ENCODE peak calls at places on chromosomes 4 and X, in nine cellular contexts. S is stimulated activated CD4-positive, alpha-beta T cell treated with anti-CD3 and anti-CD28 coated beads, Interleukin-2, amount 100 ng/mL, for 48 hours; J is stimulated activated CD8-positive, alpha-beta memory T cell treated with anti-CD3 and anti-CD28 coated beads, Interleukin-7, amount 100 ng/mL, for 24 hours; B is activated T-cell treated with anti-CD3 and anti-CD28 coated beads, Interleukin-2, amount 50 U/mL, for 72 hours; I is A172; G is nephron progenitor cell; V is iPS-NIHi11; U is AG09309; N is HCT116. P is an unnamed sample.
A peak's percentile ranks its signal among the peaks of the same experiment; 100 is the strongest.

GRCh38 chr4:116926631-116927295 is 158.6 kb downstream of the TRAM1L1 start:
- DNase-seq in S (no peak), J (no peak), B (no peak), I (no peak), G (no peak), V (no peak), U (no peak), N (no peak), P (no peak)

GRCh38 chr4:5036239-5036638 is 15.0 kb upstream of the STK32B start:
- DNase-seq in S (no peak), J (no peak), B (no peak), I (peak; percentile 23), G (no peak), V (no peak), U (peak; percentile 59), N (no peak), P (no peak)

GRCh38 chr4:127379499-127379898 is 253.3 kb upstream of the INTU start:
- DNase-seq in S (no peak), J (no peak), B (no peak), I (no peak), G (no peak), V (no peak), U (no peak), N (no peak), P (no peak)

GRCh38 chr4:7236847-7237246 is 44.5 kb downstream of the SORCS2 start:
- DNase-seq in S (no peak), J (no peak), B (no peak), I (no peak), G (no peak), V (no peak), U (no peak), N (no peak), P (no peak)

GRCh38 chr4:110033994-110034393 is 121.3 kb downstream of the EGF start:
- DNase-seq in S (no peak), J (no peak), B (no peak), I (no peak), G (no peak), V (no peak), U (no peak), N (no peak), P (no peak)

GRCh38 chr4:171639540-171639939 is 173.7 kb upstream of the GALNTL6 start:
- DNase-seq in S (no peak), J (no peak), B (no peak), I (peak; percentile 4), G (no peak), V (no peak), U (no peak), N (no peak), P (no peak)

GRCh38 chrX:14964500-14964899 is 91.3 kb downstream of the MOSPD2 start:
- DNase-seq in S (no peak), J (no peak), B (no peak), I (peak; percentile 59), G (no peak), V (no peak), U (peak; percentile 16), N (peak; percentile 3), P (no peak)

GRCh38 chr4:40833212-40833611 is 83.5 kb downstream of the NSUN7 start:
- DNase-seq in S (no peak), J (no peak), B (no peak), I (no peak), G (no peak), V (no peak), U (no peak), N (no peak), P (no peak)

GRCh38 chr4:2174061-2174460 is 67.9 kb downstream of the HAUS3 start:
- DNase-seq in S (no peak), J (no peak), B (no peak), I (no peak), G (no peak), V (no peak), U (no peak), N (no peak), P (no peak)

GRCh38 chr4:151418385-151418784 is 9.4 kb downstream of the FHIP1A start:
- DNase-seq in S (no peak), J (no peak), B (no peak), I (peak; percentile 71), G (no peak), V (no peak), U (peak; percentile 42), N (peak; percentile 53), P (no peak)

GRCh38 chrX:68455151-68455510 is 21.8 kb upstream of the OPHN1 start:
- DNase-seq in S (no peak), J (no peak), B (no peak), I (no peak), G (no peak), V (no peak), U (no peak), N (no peak), P (no peak)

GRCh38 chrX:115311139-115311538 is 21.6 kb downstream of the LUZP4 start:
- DNase-seq in S (no peak), J (no peak), B (no peak), I (no peak), G (no peak), V (peak; percentile 14), U (no peak), N (no peak), P (no peak)

GRCh38 chrX:83588409-83588808 is 80.3 kb downstream of the POU3F4 start:
- DNase-seq in S (no peak), J (no peak), B (no peak), I (no peak), G (no peak), V (no peak), U (no peak), N (no peak), P (no peak)

GRCh38 chr4:128524311-128524710 is 236.7 kb upstream of the PGRMC2 start:
- DNase-seq in S (no peak), J (no peak), B (no peak), I (peak; percentile 91), G (no peak), V (peak; percentile 44), U (peak; percentile 73), N (peak; percentile 53), P (peak; percentile 56)

GRCh38 chr4:123481034-123481433 is 84.4 kb downstream of the SPRY1 start:
- DNase-seq in S (no peak), J (no peak), B (peak; percentile 32), I (peak; percentile 25), G (no peak), V (no peak), U (peak; percentile 37), N (no peak), P (no peak)

GRCh38 chr4:145299380-145300076 is 119.1 kb upstream of the OTUD4 start:
- DNase-seq in S (peak; percentile 67), J (peak; percentile 57), B (peak; percentile 88), I (peak; percentile 38), G (no peak), V (no peak), U (peak; percentile 74), N (peak; percentile 56), P (no peak)

GRCh38 chr4:60737858-60738257 is 462.3 kb upstream of the ADGRL3 start:
- DNase-seq in S (no peak), J (no peak), B (no peak), I (no peak), G (no peak), V (no peak), U (no peak), N (no peak), P (no peak)

GRCh38 chr4:121510260-121510942 is 129.6 kb upstream of the QRFPR start:
- DNase-seq in S (no peak), J (no peak), B (peak; percentile 4), I (peak; percentile 4), G (no peak), V (no peak), U (no peak), N (no peak), P (no peak)

GRCh38 chr4:109214622-109215350 is 87.7 kb downstream of the COL25A1 start:
- DNase-seq in S (no peak), J (no peak), B (no peak), I (peak; percentile 14), G (no peak), V (no peak), U (no peak), N (no peak), P (no peak)

GRCh38 chrX:53930513-53931380 is 113.5 kb downstream of the PHF8 start:
- DNase-seq in S (no peak), J (no peak), B (no peak), I (peak; percentile 32), G (no peak), V (no peak), U (no peak), N (no peak), P (no peak)

GRCh38 chrX:147894332-147894870 is 17.3 kb upstream of the FMR1 start:
- DNase-seq in S (no peak), J (no peak), B (no peak), I (peak; percentile 2), G (peak; percentile 10), V (peak; percentile 11), U (no peak), N (no peak), P (no peak)

GRCh38 chrX:46912673-46913491 is 661 bp downstream of the JADE3 start:
- DNase-seq in S (no peak), J (no peak), B (peak; percentile 52), I (no peak), G (peak; percentile 61), V (peak; percentile 68), U (no peak), N (no peak), P (no peak)

GRCh38 chr4:11720292-11720691 is 291.6 kb upstream of the HS3ST1 start:
- DNase-seq in S (no peak), J (no peak), B (peak; percentile 1), I (no peak), G (no peak), V (peak; percentile 33), U (no peak), N (no peak), P (no peak)

GRCh38 chr4:94334519-94334918 is 8.1 kb downstream of the HPGDS start:
- DNase-seq in S (no peak), J (no peak), B (no peak), I (no peak), G (no peak), V (no peak), U (no peak), N (no peak), P (no peak)

GRCh38 chrX:111100191-111100590 is 4.2 kb downstream of the PAK3 start:
- DNase-seq in S (peak; percentile 26), J (no peak), B (peak; percentile 28), I (peak; percentile 1), G (peak; percentile 46), V (peak; percentile 77), U (no peak), N (peak; percentile 10), P (no peak)

GRCh38 chrX:103571121-103571520 is 14.2 kb upstream of the TCEAL4 start:
- DNase-seq in S (no peak), J (no peak), B (no peak), I (no peak), G (no peak), V (no peak), U (no peak), N (no peak), P (no peak)

P was measured in thoracic aorta.